ENCODE peak calls at places on chromosomes 1 and 21, in seven cellular contexts. D, X, Z, Y, S, J and G are unnamed samples.

GRCh38 chr1:159000070-159000409 is 9.7 kb upstream of the IFI16 start:
- DNase-seq in D (no peak), X (no peak), Z (no peak), Y (no peak), S (no peak), J (no peak), G (no peak)

GRCh38 chr1:204945565-204945977 is 74.9 kb downstream of the NFASC start:
- DNase-seq in D (no peak), X (no peak), Z (no peak), Y (peak), S (no peak), J (no peak), G (peak)

GRCh38 chr1:99969260-99969728 is 502 bp upstream of the SLC35A3 start:
- DNase-seq in D (no peak), X (no peak), Z (no peak), Y (no peak), S (no peak), J (peak), G (peak)

GRCh38 chr21:38171723-38172344 is 85.0 kb upstream of the KCNJ15 start:
- DNase-seq in D (peak), X (no peak), Z (no peak), Y (no peak), S (peak), J (no peak), G (peak)

GRCh38 chr1:55716610-55717009 is 501.4 kb upstream of the USP24 start:
- DNase-seq in D (no peak), X (no peak), Z (no peak), Y (no peak), S (peak), J (no peak), G (peak)

GRCh38 chr1:74341702-74342339 is 106.6 kb downstream of the TNNI3K start:
- DNase-seq in D (no peak), X (no peak), Z (no peak), Y (no peak), S (no peak), J (no peak), G (no peak)

GRCh38 chr1:41641483-41641829 is 157.0 kb upstream of the EDN2 start:
- DNase-seq in D (no peak), X (no peak), Z (no peak), Y (no peak), S (no peak), J (peak), G (no peak)

GRCh38 chr1:50098490-50099109 is 10.1 kb upstream of the ELAVL4 start:
- DNase-seq in D (no peak), X (no peak), Z (no peak), Y (no peak), S (no peak), J (no peak), G (no peak)

DNA sequence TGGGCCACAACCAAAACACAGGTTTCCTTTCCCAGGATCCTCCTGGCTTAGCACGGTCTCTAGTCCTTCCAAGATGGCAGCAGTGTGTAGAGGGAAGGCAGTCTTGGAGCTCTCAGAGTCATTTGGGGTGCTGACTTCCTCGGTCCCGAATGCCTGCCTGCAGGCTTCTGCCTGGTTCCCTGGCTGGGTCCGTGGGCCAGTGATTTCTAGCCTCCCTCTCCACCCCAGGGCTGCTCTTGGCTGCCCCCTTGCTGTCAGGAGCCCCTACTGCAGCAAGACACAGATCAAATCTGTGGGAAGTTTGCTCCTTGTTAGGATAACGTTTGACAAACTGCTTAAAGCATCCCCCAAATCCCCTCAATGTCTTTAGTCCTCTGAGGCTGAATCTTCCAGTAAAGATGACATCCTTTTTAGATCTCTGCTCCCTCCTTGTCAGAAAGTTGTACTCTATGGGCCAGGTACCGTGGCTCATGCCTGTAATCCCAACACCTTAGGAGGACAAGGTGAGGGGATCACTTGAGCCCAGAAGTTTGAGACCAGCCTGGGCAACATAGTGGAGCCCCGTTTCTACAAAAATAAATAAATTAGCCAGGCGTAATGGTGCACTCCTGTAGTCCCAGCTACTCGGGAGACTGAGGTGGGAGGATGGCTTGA is 272.5 kb downstream of the RRAGC start:
- DNase-seq in D (peak), X (no peak), Z (peak), Y (peak), S (no peak), J (peak), G (peak)
- TF ChIP-seq CTCF in D (peak), X (no peak), Z (peak), Y (peak), S (peak), J (peak), G (peak)

GRCh38 chr1:31761883-31762282 is 2.3 kb downstream of the ADGRB2 start:
- DNase-seq in D (peak), X (no peak), Z (no peak), Y (no peak), S (peak), J (no peak), G (peak)
- H3K4me3 ChIP-seq in D (no peak), X (no peak), Z (no peak), Y (peak), S (no peak), J (no peak), G (no peak)

DNA sequence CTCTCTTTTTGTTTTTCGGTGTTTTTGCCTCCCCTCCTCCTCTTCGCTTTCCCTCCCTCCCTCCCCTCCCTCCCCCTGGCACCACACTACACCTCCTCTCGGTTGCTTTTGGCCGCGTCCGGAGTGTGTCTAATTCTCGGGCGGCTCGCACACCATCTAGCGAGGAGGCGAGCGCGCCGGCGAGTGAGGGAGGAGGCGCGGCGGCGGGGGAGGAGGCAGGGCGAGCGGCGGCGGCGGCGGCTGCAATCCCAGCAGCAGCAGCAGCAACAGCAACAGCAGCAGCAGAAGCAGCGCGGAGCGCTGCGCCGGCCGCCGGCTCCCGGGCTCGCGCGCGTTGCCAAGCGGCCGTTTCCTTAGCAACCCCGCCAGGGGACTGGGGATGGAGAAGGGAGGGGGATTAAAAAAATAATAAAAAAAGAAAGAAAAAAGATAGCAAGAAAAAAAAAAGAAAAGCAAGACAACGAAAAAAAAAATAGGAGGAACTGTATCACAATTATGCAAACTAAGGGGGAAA is 408 bp upstream of the NEGR1 start:
- DNase-seq in D (peak), X (peak), Z (peak), Y (peak), S (peak), J (no peak), G (peak)
- TF ChIP-seq CTCF in D (no peak), X (no peak), Z (no peak), Y (no peak), S (no peak), J (no peak), G (peak)

GRCh38 chr21:42782723-42783247 is 96.6 kb downstream of the WDR4 start:
- DNase-seq in D (no peak), X (no peak), Z (no peak), Y (no peak), S (no peak), J (no peak), G (no peak)

GRCh38 chr21:42779431-42779861 is 99.9 kb downstream of the WDR4 start:
- DNase-seq in D (no peak), X (no peak), Z (no peak), Y (no peak), S (no peak), J (no peak), G (no peak)

GRCh38 chr21:42781981-42782722 is 97.2 kb downstream of the WDR4 start:
- DNase-seq in D (no peak), X (peak), Z (no peak), Y (peak), S (no peak), J (no peak), G (no peak)

GRCh38 chr21:42784276-42784675 is 95.1 kb downstream of the WDR4 start:
- DNase-seq in D (no peak), X (no peak), Z (no peak), Y (no peak), S (no peak), J (no peak), G (no peak)

DNA sequence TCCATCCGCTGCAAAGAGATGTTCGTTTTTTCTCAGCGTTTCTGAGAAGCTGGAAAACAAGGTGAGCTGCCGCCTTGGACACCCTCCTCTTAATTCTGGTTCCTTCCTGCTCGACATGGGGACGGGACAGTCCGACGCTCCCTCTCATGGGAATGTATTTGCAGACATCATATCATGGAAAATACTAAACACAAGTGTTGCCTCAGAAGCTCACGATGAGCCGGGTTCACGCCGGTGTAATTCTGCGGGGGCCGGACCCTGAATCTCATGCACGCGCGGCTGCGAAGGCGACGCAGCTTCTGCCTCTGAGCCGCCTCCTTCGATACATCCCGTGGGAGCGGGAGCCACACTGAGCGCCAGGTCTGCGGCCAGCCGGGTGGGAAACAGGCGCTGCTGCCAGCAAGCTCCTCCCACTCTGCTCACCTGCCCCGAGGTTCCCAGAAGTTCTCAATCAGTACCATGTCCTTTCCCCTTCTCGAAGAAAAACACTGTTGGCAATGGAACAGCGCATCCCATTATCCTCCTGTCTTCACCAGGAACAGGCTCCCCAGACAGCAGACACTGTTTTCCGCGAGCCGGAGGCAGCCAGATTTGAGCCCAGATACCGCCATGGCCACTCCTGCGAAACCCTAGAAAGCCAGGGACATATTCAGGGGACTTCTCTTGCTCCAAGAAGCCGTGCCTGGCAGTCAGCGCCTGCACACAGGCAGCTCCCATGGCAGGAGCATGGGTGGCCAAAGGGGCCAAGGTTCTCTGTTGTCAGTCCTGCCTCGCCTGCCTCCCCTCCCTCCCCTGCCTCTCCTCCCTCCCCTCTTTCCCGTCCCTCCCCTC is 98.0 kb downstream of the WDR4 start:
- DNase-seq in D (no peak), X (peak), Z (no peak), Y (peak), S (no peak), J (no peak), G (no peak)
- H3K4me3 ChIP-seq in D (no peak), X (peak), Z (no peak), Y (peak), S (no peak), J (no peak), G (no peak)

GRCh38 chr1:17908945-17909344 is 153.8 kb downstream of the ACTL8 start:
- DNase-seq in D (no peak), X (no peak), Z (no peak), Y (no peak), S (no peak), J (no peak), G (no peak)

GRCh38 chr1:17913326-17914115 is 158.4 kb downstream of the ACTL8 start:
- DNase-seq in D (no peak), X (no peak), Z (no peak), Y (peak), S (no peak), J (no peak), G (no peak)

GRCh38 chr1:17911789-17912188 is 156.7 kb downstream of the ACTL8 start:
- DNase-seq in D (no peak), X (no peak), Z (no peak), Y (no peak), S (no peak), J (no peak), G (no peak)

GRCh38 chr1:17912491-17912890 is 157.4 kb downstream of the ACTL8 start:
- DNase-seq in D (no peak), X (no peak), Z (no peak), Y (no peak), S (no peak), J (no peak), G (no peak)

GRCh38 chr1:17909634-17910033 is 154.5 kb downstream of the ACTL8 start:
- DNase-seq in D (peak), X (no peak), Z (no peak), Y (peak), S (peak), J (no peak), G (peak)
- TF ChIP-seq CTCF in D (peak), X (no peak), Z (no peak), Y (peak), S (peak), J (peak), G (peak)